ENCODE peak calls at places on chromosome 15, in ten cellular contexts. C, G, O, H, Q, Z, X, U, I and F are unnamed samples.

GRCh38 chr15:52466134-52466701 is 62.5 kb downstream of the MYO5A start:
- DNase-seq in H (peak; percentile 62), X (no peak), C (no peak), O (peak; percentile 82), Q (no peak), I (peak; percentile 82), U (no peak), Z (no peak), G (no peak), F (no peak)

GRCh38 chr15:40338041-40338657 is 2.6 kb downstream of the CCDC9B start:
- DNase-seq in C (peak; percentile 66), Z (peak; percentile 39), I (peak; percentile 88), G (peak; percentile 63), Q (no peak), O (peak; percentile 91), H (peak; percentile 85), X (peak; percentile 48), U (no peak), F (no peak)

GRCh38 chr15:49199666-49200065 is 29.6 kb downstream of the GALK2 start:
- DNase-seq in H (no peak), X (no peak), C (no peak), I (no peak), U (no peak), O (no peak), G (no peak), Q (no peak), Z (no peak), F (no peak)

GRCh38 chr15:66456211-66456610 is 41.4 kb downstream of the SNAPC5 start:
- DNase-seq in I (no peak), O (no peak), H (no peak), G (no peak), Q (no peak), Z (no peak), C (no peak), U (no peak), X (no peak), F (no peak)

GRCh38 chr15:26065723-26066122 is 202.6 kb upstream of the ATP10A start:
- DNase-seq in G (no peak), I (no peak), C (no peak), Z (no peak), H (no peak), Q (no peak), U (no peak), X (no peak), O (no peak), F (no peak)

GRCh38 chr15:63157066-63157890 is at the start of gene RPS27L:
- DNase-seq in O (peak; percentile 95), C (peak; percentile 76), H (peak; percentile 85), U (peak; percentile 61), Z (peak; percentile 89), X (peak; percentile 45), G (peak; percentile 81), Q (peak; percentile 88), I (peak; percentile 96), F (peak; percentile 66)

GRCh38 chr15:91445701-91446100 is 345.6 kb downstream of the SV2B start:
- DNase-seq in H (no peak), Z (no peak), O (no peak), C (no peak), I (no peak), U (no peak), X (no peak), G (no peak), Q (no peak), F (no peak)

GRCh38 chr15:24772709-24773373 is 97.3 kb downstream of the NPAP1 start:
- DNase-seq in I (no peak), X (no peak), G (peak; percentile 13), C (peak; percentile 47), H (peak; percentile 53), Q (peak; percentile 60), Z (no peak), O (peak; percentile 85), U (peak; percentile 25), F (no peak)

GRCh38 chr15:67085237-67085817 is 19.9 kb downstream of the SMAD3 start:
- DNase-seq in H (no peak), Z (no peak), C (no peak), I (peak; percentile 70), G (no peak), O (peak; percentile 81), U (no peak), Q (no peak), X (no peak), F (no peak)

GRCh38 chr15:82172506-82172905 is 90.0 kb downstream of the EFL1 start:
- DNase-seq in Z (no peak), O (no peak), Q (no peak), X (no peak), U (no peak), G (no peak), I (no peak), C (no peak), H (no peak), F (no peak)

GRCh38 chr15:99174567-99174966 is 69.7 kb downstream of the SYNM start:
- DNase-seq in U (no peak), Z (no peak), H (no peak), G (no peak), C (no peak), X (no peak), I (no peak), O (no peak), Q (no peak), F (no peak)

GRCh38 chr15:53401503-53401902 is 358.0 kb downstream of the WDR72 start:
- DNase-seq in Z (no peak), O (no peak), I (no peak), Q (no peak), C (no peak), G (no peak), X (no peak), H (no peak), U (no peak), F (no peak)

GRCh38 chr15:62413147-62413546 is 248.1 kb upstream of the C2CD4B start:
- DNase-seq in Z (no peak), Q (no peak), O (no peak), U (no peak), G (no peak), X (no peak), H (no peak), C (no peak), I (no peak), F (no peak)

GRCh38 chr15:27039163-27039562 is 68.2 kb downstream of the GABRG3 start:
- DNase-seq in O (no peak), Q (no peak), X (no peak), H (no peak), U (no peak), Z (no peak), G (no peak), C (no peak), I (no peak), F (no peak)